ENCODE peak calls at places on chromosomes 4 and X, in six cellular contexts. One of them, this sample, is unnamed.

GRCh38 chr4:152328595-152328994 is 207.3 kb downstream of the FBXW7 start:
- DNase-seq in left ventricle myocardium inferior: no peak
- DNase-seq in dorsolateral prefrontal cortex: no peak
- DNase-seq in HFF-Myc: no peak
- DNase-seq in K562: no peak
- DNase-seq in neural progenitor cell: no peak
- DNase-seq in this sample: peak; percentile 74

GRCh38 chrX:77298790-77299189 is 148.4 kb upstream of the FGF16 start:
- DNase-seq in left ventricle myocardium inferior: no peak
- DNase-seq in dorsolateral prefrontal cortex: no peak
- DNase-seq in HFF-Myc: no peak
- DNase-seq in K562: no peak
- DNase-seq in neural progenitor cell: no peak
- DNase-seq in this sample: no peak

GRCh38 chr4:7244766-7245320 is 52.5 kb downstream of the SORCS2 start:
- DNase-seq in left ventricle myocardium inferior: no peak
- DNase-seq in dorsolateral prefrontal cortex: no peak
- DNase-seq in HFF-Myc: no peak
- DNase-seq in K562: no peak
- DNase-seq in neural progenitor cell: no peak
- DNase-seq in this sample: no peak

GRCh38 chr4:25092139-25092538 is 61.4 kb upstream of the LGI2 start:
- DNase-seq in left ventricle myocardium inferior: no peak
- DNase-seq in dorsolateral prefrontal cortex: no peak
- DNase-seq in HFF-Myc: no peak
- DNase-seq in K562: no peak
- DNase-seq in neural progenitor cell: peak; percentile 21
- DNase-seq in this sample: no peak

GRCh38 chr4:157992948-157993839 is 179.6 kb downstream of the GASK1B start:
- DNase-seq in left ventricle myocardium inferior: no peak
- DNase-seq in dorsolateral prefrontal cortex: no peak
- DNase-seq in HFF-Myc: no peak
- DNase-seq in K562: no peak
- DNase-seq in neural progenitor cell: no peak
- DNase-seq in this sample: no peak

GRCh38 chrX:107429090-107429489 is 20.4 kb upstream of the FRMPD3 start:
- DNase-seq in left ventricle myocardium inferior: no peak
- DNase-seq in dorsolateral prefrontal cortex: no peak
- DNase-seq in HFF-Myc: no peak
- DNase-seq in K562: peak; percentile 49
- DNase-seq in neural progenitor cell: peak; percentile 13
- DNase-seq in this sample: peak; percentile 28

GRCh38 chr4:127143460-127144190 is 489.1 kb upstream of the INTU start:
- DNase-seq in left ventricle myocardium inferior: no peak
- DNase-seq in dorsolateral prefrontal cortex: no peak
- DNase-seq in HFF-Myc: no peak
- DNase-seq in K562: no peak
- DNase-seq in neural progenitor cell: no peak
- DNase-seq in this sample: peak; percentile 72

GRCh38 chrX:43595931-43596330 is 60.2 kb upstream of the MAOA start:
- DNase-seq in left ventricle myocardium inferior: no peak
- DNase-seq in dorsolateral prefrontal cortex: no peak
- DNase-seq in HFF-Myc: no peak
- DNase-seq in K562: no peak
- DNase-seq in neural progenitor cell: no peak
- DNase-seq in this sample: no peak

DNA sequence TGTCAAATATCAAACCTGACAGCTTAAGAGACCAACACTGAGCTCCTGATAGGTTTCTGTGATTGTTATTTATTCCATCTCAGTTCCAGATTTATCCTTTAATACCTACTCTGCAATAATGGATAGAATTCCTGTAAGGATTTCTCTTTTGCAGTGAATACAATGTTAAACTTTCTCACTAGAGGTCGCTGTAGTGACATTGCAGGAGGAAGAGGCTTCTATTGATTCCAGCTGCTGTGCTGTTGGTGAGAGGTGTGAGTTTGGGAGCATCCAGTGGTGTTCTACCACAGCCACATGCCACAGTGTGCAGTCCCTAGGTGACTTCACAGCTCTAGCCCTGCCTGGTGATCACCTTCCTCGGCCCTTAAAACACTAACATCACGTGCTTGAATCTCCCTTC is 34.6 kb upstream of the DCAF8L2 start:
- DNase-seq in left ventricle myocardium inferior: no peak
- DNase-seq in dorsolateral prefrontal cortex: no peak
- DNase-seq in HFF-Myc: no peak
- DNase-seq in K562: peak; percentile 1
- DNase-seq in neural progenitor cell: peak; percentile 65
- DNase-seq in this sample: peak; percentile 41
- TF ChIP-seq CTCF in left ventricle myocardium inferior: peak; percentile 59
- TF ChIP-seq CTCF in dorsolateral prefrontal cortex: peak; percentile 19
- TF ChIP-seq CTCF in HFF-Myc: no peak
- TF ChIP-seq CTCF in K562: no peak
- TF ChIP-seq CTCF in neural progenitor cell: peak; percentile 65
- TF ChIP-seq CTCF in this sample: peak; percentile 49

DNA sequence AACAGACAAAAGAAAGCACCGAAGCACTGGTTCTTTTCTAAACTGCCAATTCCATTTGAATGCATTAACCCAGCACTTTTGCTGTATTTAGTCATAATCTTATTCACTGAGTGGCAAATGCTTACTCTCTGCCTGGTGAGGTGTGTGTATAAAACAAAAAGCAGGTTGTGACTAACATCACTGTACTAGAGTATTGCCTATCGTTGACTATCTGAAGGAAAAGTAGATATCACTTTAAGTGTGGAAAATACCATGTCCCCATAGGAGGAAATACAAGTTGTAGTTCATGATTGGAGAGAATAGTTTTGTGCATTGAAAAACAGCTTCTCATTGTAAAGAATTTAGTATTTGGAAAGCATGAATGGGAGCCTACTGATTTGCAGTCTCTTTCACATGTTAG is 2.7 kb downstream of the PDLIM5 start:
- DNase-seq in left ventricle myocardium inferior: no peak
- DNase-seq in dorsolateral prefrontal cortex: no peak
- DNase-seq in HFF-Myc: no peak
- DNase-seq in K562: no peak
- DNase-seq in neural progenitor cell: no peak
- DNase-seq in this sample: no peak
- H3K4me3 ChIP-seq in left ventricle myocardium inferior: peak overlapping the region; percentile 98
- H3K4me3 ChIP-seq in dorsolateral prefrontal cortex: peak overlapping the region; percentile 95
- H3K4me3 ChIP-seq in HFF-Myc: peak overlapping the region; percentile 83
- H3K4me3 ChIP-seq in K562: peak overlapping the region; percentile 37
- H3K4me3 ChIP-seq in neural progenitor cell: peak overlapping the region; percentile 4
- H3K4me3 ChIP-seq in this sample: peak overlapping the region; percentile 51

GRCh38 chr4:77859256-77859655 is 3.4 kb upstream of the MRPL1 start:
- DNase-seq in left ventricle myocardium inferior: no peak
- DNase-seq in dorsolateral prefrontal cortex: no peak
- DNase-seq in HFF-Myc: no peak
- DNase-seq in K562: no peak
- DNase-seq in neural progenitor cell: no peak
- DNase-seq in this sample: no peak
- TF ChIP-seq CTCF in left ventricle myocardium inferior: no peak
- TF ChIP-seq CTCF in dorsolateral prefrontal cortex: no peak
- TF ChIP-seq CTCF in HFF-Myc: no peak
- TF ChIP-seq CTCF in K562: no peak
- TF ChIP-seq CTCF in neural progenitor cell: no peak
- TF ChIP-seq CTCF in this sample: no peak

GRCh38 chrX:68750316-68750715 is 78.5 kb upstream of the EFNB1 start:
- DNase-seq in left ventricle myocardium inferior: no peak
- DNase-seq in dorsolateral prefrontal cortex: no peak
- DNase-seq in HFF-Myc: no peak
- DNase-seq in K562: no peak
- DNase-seq in neural progenitor cell: no peak
- DNase-seq in this sample: no peak

GRCh38 chrX:68751372-68751771 is 77.4 kb upstream of the EFNB1 start:
- DNase-seq in left ventricle myocardium inferior: no peak
- DNase-seq in dorsolateral prefrontal cortex: no peak
- DNase-seq in HFF-Myc: no peak
- DNase-seq in K562: no peak
- DNase-seq in neural progenitor cell: no peak
- DNase-seq in this sample: no peak

GRCh38 chrX:68746988-68747387 is 81.8 kb upstream of the EFNB1 start:
- DNase-seq in left ventricle myocardium inferior: no peak
- DNase-seq in dorsolateral prefrontal cortex: no peak
- DNase-seq in HFF-Myc: no peak
- DNase-seq in K562: no peak
- DNase-seq in neural progenitor cell: no peak
- DNase-seq in this sample: no peak

GRCh38 chrX:68749426-68749825 is 79.4 kb upstream of the EFNB1 start:
- DNase-seq in left ventricle myocardium inferior: no peak
- DNase-seq in dorsolateral prefrontal cortex: no peak
- DNase-seq in HFF-Myc: no peak
- DNase-seq in K562: no peak
- DNase-seq in neural progenitor cell: no peak
- DNase-seq in this sample: no peak

GRCh38 chrX:68748030-68748429 is 80.8 kb upstream of the EFNB1 start:
- DNase-seq in left ventricle myocardium inferior: no peak
- DNase-seq in dorsolateral prefrontal cortex: no peak
- DNase-seq in HFF-Myc: no peak
- DNase-seq in K562: no peak
- DNase-seq in neural progenitor cell: no peak
- DNase-seq in this sample: no peak
- H3K4me3 ChIP-seq in left ventricle myocardium inferior: no peak overlapping the region
- H3K4me3 ChIP-seq in dorsolateral prefrontal cortex: no peak overlapping the region
- H3K4me3 ChIP-seq in HFF-Myc: no peak overlapping the region
- H3K4me3 ChIP-seq in K562: no peak overlapping the region
- H3K4me3 ChIP-seq in neural progenitor cell: no peak overlapping the region
- H3K4me3 ChIP-seq in this sample: no peak overlapping the region

DNA sequence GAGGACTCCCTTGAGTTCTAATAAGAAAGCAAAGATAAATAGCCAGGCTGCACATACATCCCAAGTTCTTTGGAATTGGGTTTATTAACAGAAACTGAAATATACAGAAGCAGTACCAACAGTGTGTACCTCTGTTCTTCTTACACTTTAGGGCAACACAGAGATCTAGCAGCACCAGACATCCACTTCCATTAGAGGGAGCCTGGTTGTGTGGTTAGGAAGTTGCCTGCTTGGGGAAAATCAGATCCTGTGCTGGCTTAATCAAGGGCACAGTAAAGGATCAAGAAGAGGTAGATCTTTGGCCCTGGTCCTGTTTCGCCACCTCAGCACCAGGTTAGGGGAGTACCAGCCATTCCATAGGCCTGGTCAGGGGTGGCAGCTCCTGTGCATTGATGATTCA is 231.1 kb upstream of the ARHGAP24 start:
- DNase-seq in left ventricle myocardium inferior: no peak
- DNase-seq in dorsolateral prefrontal cortex: no peak
- DNase-seq in HFF-Myc: no peak
- DNase-seq in K562: no peak
- DNase-seq in neural progenitor cell: peak; percentile 28
- DNase-seq in this sample: no peak
- TF ChIP-seq CTCF in left ventricle myocardium inferior: peak; percentile 20
- TF ChIP-seq CTCF in dorsolateral prefrontal cortex: no peak
- TF ChIP-seq CTCF in HFF-Myc: no peak
- TF ChIP-seq CTCF in K562: no peak
- TF ChIP-seq CTCF in neural progenitor cell: peak; percentile 40
- TF ChIP-seq CTCF in this sample: no peak

DNA sequence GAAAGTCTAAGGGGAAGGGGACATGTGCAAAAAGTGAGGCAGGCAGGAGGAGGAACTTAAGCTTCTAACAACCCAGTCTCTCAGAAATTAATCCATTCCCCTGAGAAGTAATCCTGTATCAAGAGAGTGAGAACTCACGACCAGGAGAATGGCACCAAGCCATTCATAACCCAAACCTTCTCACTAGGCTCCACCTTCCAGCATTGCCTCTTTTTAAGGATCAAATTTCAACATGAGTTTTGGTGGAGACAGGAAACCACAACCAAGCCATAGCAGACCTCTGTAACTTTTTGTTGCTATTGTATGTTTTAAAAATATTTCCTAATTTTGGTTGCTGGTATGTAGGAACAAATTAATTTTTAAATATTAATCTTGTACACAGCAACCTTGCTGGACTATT is 32.8 kb downstream of the PASD1 start:
- DNase-seq in left ventricle myocardium inferior: no peak
- DNase-seq in dorsolateral prefrontal cortex: no peak
- DNase-seq in HFF-Myc: no peak
- DNase-seq in K562: peak; percentile 5
- DNase-seq in neural progenitor cell: no peak
- DNase-seq in this sample: no peak
- H3K4me3 ChIP-seq in left ventricle myocardium inferior: no peak overlapping the region
- H3K4me3 ChIP-seq in dorsolateral prefrontal cortex: no peak overlapping the region
- H3K4me3 ChIP-seq in HFF-Myc: no peak overlapping the region
- H3K4me3 ChIP-seq in K562: no peak overlapping the region
- H3K4me3 ChIP-seq in neural progenitor cell: no peak overlapping the region
- H3K4me3 ChIP-seq in this sample: no peak overlapping the region

This sample was measured in fibroblast of the aortic adventitia.